ENCODE peak calls at places on chromosome 3, in five cellular contexts. One of them, this sample, is unnamed.

GRCh38 chr3:124235446-124235845 is 243.5 kb upstream of the ROPN1 start:
- DNase-seq in heart left ventricle: no peak
- DNase-seq in Panc1: no peak
- DNase-seq in breast epithelium: no peak
- DNase-seq in cardiac muscle cell: no peak
- DNase-seq in this sample: no peak

GRCh38 chr3:194687638-194688206 is 2.0 kb downstream of the FAM43A start:
- DNase-seq in breast epithelium: no peak
- DNase-seq in Panc1: no peak
- DNase-seq in heart left ventricle: peak; percentile 86
- DNase-seq in cardiac muscle cell: peak; percentile 86
- DNase-seq in this sample: peak; percentile 82

GRCh38 chr3:125055165-125055912 is 458 bp downstream of the HEG1 start:
- DNase-seq in cardiac muscle cell: no peak
- DNase-seq in breast epithelium: no peak
- DNase-seq in Panc1: no peak
- DNase-seq in heart left ventricle: peak; percentile 76
- DNase-seq in this sample: no peak

GRCh38 chr3:15102256-15102655 is 3.3 kb upstream of the RBSN start:
- DNase-seq in heart left ventricle: peak; percentile 86
- DNase-seq in Panc1: no peak
- DNase-seq in breast epithelium: peak; percentile 66
- DNase-seq in cardiac muscle cell: no peak
- DNase-seq in this sample: peak; percentile 71

GRCh38 chr3:192920406-192920805 is 2.8 kb upstream of the MB21D2 start:
- DNase-seq in heart left ventricle: no peak
- DNase-seq in cardiac muscle cell: peak; percentile 49
- DNase-seq in breast epithelium: no peak
- DNase-seq in Panc1: no peak
- DNase-seq in this sample: no peak

GRCh38 chr3:50168388-50168787 is 13.3 kb downstream of the SEMA3F start:
- DNase-seq in cardiac muscle cell: no peak
- DNase-seq in Panc1: no peak
- DNase-seq in breast epithelium: no peak
- DNase-seq in heart left ventricle: no peak
- DNase-seq in this sample: no peak

GRCh38 chr3:99330924-99331532 is 307.4 kb upstream of the COL8A1 start:
- DNase-seq in Panc1: no peak
- DNase-seq in cardiac muscle cell: no peak
- DNase-seq in breast epithelium: no peak
- DNase-seq in heart left ventricle: no peak
- DNase-seq in this sample: no peak

GRCh38 chr3:120350431-120350941 is 1.3 kb upstream of the LRRC58 start:
- DNase-seq in breast epithelium: no peak
- DNase-seq in cardiac muscle cell: no peak
- DNase-seq in heart left ventricle: no peak
- DNase-seq in Panc1: no peak
- DNase-seq in this sample: peak; percentile 62

GRCh38 chr3:63968612-63969350 is 54.5 kb downstream of the PSMD6 start:
- DNase-seq in Panc1: no peak
- DNase-seq in cardiac muscle cell: no peak
- DNase-seq in heart left ventricle: no peak
- DNase-seq in breast epithelium: no peak
- DNase-seq in this sample: no peak

GRCh38 chr3:150790621-150791020 is 27.7 kb upstream of the SIAH2 start:
- DNase-seq in heart left ventricle: no peak
- DNase-seq in breast epithelium: no peak
- DNase-seq in cardiac muscle cell: no peak
- DNase-seq in Panc1: no peak
- DNase-seq in this sample: no peak

GRCh38 chr3:117751691-117752090 is 1042.1 kb downstream of the TUSC7 start:
- DNase-seq in Panc1: no peak
- DNase-seq in heart left ventricle: no peak
- DNase-seq in breast epithelium: no peak
- DNase-seq in cardiac muscle cell: no peak
- DNase-seq in this sample: no peak

GRCh38 chr3:197533396-197534347 is 22.1 kb downstream of the BDH1 start:
- DNase-seq in cardiac muscle cell: no peak
- DNase-seq in breast epithelium: no peak
- DNase-seq in Panc1: no peak
- DNase-seq in heart left ventricle: no peak
- DNase-seq in this sample: no peak

GRCh38 chr3:153209596-153209995 is 47.6 kb downstream of the RAP2B start:
- DNase-seq in breast epithelium: no peak
- DNase-seq in Panc1: no peak
- DNase-seq in cardiac muscle cell: no peak
- DNase-seq in heart left ventricle: no peak
- DNase-seq in this sample: no peak

DNA sequence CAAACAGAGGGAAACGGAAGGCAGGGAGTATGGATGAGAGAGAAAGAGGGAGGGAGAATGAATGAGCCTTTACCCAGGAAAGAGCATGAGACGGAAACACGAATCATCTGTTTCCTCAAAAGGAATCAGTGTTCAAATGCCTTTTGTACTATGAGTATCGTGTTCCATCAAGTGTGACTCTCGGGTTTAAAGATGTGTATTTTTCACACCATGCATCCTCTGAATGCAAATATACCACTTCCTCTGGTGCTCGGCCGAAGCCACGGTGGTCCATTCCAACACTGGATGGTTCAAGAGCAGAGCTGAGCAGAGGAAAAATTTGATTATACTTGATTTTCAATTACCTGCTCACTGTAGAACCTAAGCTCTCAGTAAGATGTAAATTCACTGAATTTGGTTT is 505.1 kb downstream of the MECOM start:
- DNase-seq in cardiac muscle cell: no peak
- DNase-seq in heart left ventricle: no peak
- DNase-seq in breast epithelium: no peak
- DNase-seq in Panc1: no peak
- DNase-seq in this sample: no peak
- H3K4me3 ChIP-seq in cardiac muscle cell: no peak overlapping the region
- H3K4me3 ChIP-seq in heart left ventricle: no peak overlapping the region
- H3K4me3 ChIP-seq in breast epithelium: no peak overlapping the region
- H3K4me3 ChIP-seq in Panc1: no peak overlapping the region
- H3K4me3 ChIP-seq in this sample: no peak overlapping the region

GRCh38 chr3:176513604-176514003 is 683.7 kb downstream of the TBL1XR1 start:
- DNase-seq in Panc1: no peak
- DNase-seq in breast epithelium: no peak
- DNase-seq in heart left ventricle: no peak
- DNase-seq in cardiac muscle cell: peak; percentile 3
- DNase-seq in this sample: no peak
- H3K9me3 ChIP-seq in Panc1: no peaks in the 10 kb centered on the region
- H3K9me3 ChIP-seq in breast epithelium: peaks cover 62% of the 10 kb centered on the region
- H3K9me3 ChIP-seq in heart left ventricle: no peaks in the 10 kb centered on the region
- H3K9me3 ChIP-seq in cardiac muscle cell: no peaks in the 10 kb centered on the region
- H3K9me3 ChIP-seq in this sample: no peaks in the 10 kb centered on the region

DNA sequence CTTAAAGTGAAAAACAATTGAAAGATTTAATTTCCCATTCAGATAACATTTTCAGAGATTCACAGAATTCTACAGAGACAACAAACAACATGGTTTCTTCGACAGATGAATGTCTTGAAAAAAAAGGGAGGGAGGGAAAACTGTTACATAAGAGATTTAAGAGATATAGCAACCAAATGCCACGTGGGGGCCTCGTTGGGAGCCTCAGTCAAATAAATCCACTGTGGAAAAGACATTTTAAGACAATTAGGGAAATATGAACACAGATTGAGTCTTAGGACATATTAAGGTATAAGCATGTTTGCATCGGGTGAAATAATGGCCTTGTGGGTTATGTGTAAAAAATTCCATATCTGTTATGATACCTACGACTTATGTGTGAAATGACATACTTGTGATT is 5.0 kb upstream of the PRRT3 start:
- DNase-seq in heart left ventricle: no peak
- DNase-seq in Panc1: no peak
- DNase-seq in breast epithelium: no peak
- DNase-seq in cardiac muscle cell: no peak
- DNase-seq in this sample: no peak
- H3K27ac ChIP-seq in heart left ventricle: no peak overlapping the region
- H3K27ac ChIP-seq in Panc1: no peak overlapping the region
- H3K27ac ChIP-seq in breast epithelium: no peak overlapping the region
- H3K27ac ChIP-seq in cardiac muscle cell: no peak overlapping the region
- H3K27ac ChIP-seq in this sample: no peak overlapping the region

GRCh38 chr3:4753073-4753691 is 226.1 kb upstream of the BHLHE40 start:
- DNase-seq in cardiac muscle cell: no peak
- DNase-seq in breast epithelium: no peak
- DNase-seq in Panc1: no peak
- DNase-seq in heart left ventricle: no peak
- DNase-seq in this sample: no peak

GRCh38 chr3:4756060-4756775 is 223.0 kb upstream of the BHLHE40 start:
- DNase-seq in breast epithelium: no peak
- DNase-seq in heart left ventricle: no peak
- DNase-seq in cardiac muscle cell: no peak
- DNase-seq in Panc1: no peak
- DNase-seq in this sample: no peak

GRCh38 chr3:4752201-4753072 is 226.8 kb upstream of the BHLHE40 start:
- DNase-seq in breast epithelium: no peak
- DNase-seq in heart left ventricle: no peak
- DNase-seq in Panc1: no peak
- DNase-seq in cardiac muscle cell: peak; percentile 18
- DNase-seq in this sample: no peak

GRCh38 chr3:4755566-4755965 is 223.7 kb upstream of the BHLHE40 start:
- DNase-seq in Panc1: no peak
- DNase-seq in breast epithelium: no peak
- DNase-seq in cardiac muscle cell: no peak
- DNase-seq in heart left ventricle: no peak
- DNase-seq in this sample: no peak

DNA sequence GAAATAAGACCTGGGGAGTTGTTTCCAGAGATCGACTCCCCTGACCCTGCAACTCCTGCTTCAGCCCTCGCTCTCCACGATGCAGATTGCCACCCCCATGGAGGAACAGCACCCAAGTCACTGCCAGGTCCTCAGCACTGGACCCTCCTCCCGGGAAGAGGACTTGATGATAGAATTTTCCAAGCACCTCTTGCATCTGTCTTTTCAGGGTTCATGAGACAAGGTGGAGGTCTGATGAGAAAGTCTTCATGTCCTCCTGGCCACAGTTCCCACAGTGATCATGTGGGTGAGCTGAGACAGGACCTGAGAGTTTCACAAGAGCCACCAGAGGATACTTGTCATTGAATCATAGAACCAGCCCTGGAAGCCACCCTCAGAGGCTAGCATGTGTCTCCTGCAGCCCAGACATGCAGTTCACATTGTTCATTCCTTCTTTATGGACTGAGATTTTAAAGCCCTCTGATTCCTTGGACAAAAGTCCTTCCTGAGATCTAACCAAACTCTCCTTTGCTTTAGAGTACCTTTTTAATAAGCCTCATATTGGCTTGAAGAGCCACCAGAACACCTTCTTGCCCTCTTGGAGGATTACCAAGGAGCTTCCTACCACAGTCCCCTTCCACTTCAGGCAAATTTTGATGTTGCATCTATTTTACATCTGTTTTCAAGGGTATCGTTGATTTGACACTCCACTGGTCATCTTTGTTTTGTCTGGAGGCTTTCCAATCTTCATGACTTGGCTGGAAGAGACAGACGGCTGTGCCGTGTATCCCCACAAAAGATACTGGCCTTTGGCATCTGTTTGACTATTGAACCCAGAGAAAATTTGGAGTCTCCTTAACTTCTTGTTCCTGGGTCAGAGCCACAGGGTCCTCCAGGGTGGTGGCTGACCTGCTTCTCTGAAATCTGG is 224.8 kb upstream of the BHLHE40 start:
- DNase-seq in breast epithelium: no peak
- DNase-seq in heart left ventricle: no peak
- DNase-seq in Panc1: no peak
- DNase-seq in cardiac muscle cell: no peak
- DNase-seq in this sample: no peak
- H3K4me3 ChIP-seq in breast epithelium: no peak overlapping the region
- H3K4me3 ChIP-seq in heart left ventricle: no peak overlapping the region
- H3K4me3 ChIP-seq in Panc1: no peak overlapping the region
- H3K4me3 ChIP-seq in cardiac muscle cell: no peak overlapping the region
- H3K4me3 ChIP-seq in this sample: no peak overlapping the region

GRCh38 chr3:623914-624545 is 427.5 kb downstream of the CHL1 start:
- DNase-seq in Panc1: no peak
- DNase-seq in heart left ventricle: no peak
- DNase-seq in breast epithelium: no peak
- DNase-seq in cardiac muscle cell: no peak
- DNase-seq in this sample: no peak

GRCh38 chr3:621714-622113 is 425.2 kb downstream of the CHL1 start:
- DNase-seq in breast epithelium: no peak
- DNase-seq in cardiac muscle cell: no peak
- DNase-seq in heart left ventricle: no peak
- DNase-seq in Panc1: no peak
- DNase-seq in this sample: no peak

DNA sequence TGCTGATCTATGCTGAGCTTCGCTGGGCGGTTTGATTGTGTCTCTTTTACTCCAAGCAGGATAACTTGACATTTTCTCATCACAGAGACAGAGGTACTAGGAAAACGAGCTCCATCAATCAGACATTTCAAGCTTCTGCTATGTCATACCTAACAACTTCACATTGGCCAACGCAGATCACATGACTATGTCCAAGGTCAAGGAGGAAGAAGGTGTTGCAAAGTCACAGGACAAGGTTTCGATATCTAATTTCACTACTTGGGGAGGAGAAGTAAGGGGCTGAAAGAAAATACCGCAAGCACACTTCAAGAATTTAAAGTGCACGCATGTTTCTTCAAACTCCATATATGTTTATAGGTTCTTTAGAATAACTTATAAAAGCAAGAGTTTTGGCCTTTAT is 425.8 kb downstream of the CHL1 start:
- DNase-seq in breast epithelium: no peak
- DNase-seq in heart left ventricle: no peak
- DNase-seq in cardiac muscle cell: no peak
- DNase-seq in Panc1: no peak
- DNase-seq in this sample: no peak
- H3K9me3 ChIP-seq in breast epithelium: no peaks in the 10 kb centered on the region
- H3K9me3 ChIP-seq in heart left ventricle: no peaks in the 10 kb centered on the region
- H3K9me3 ChIP-seq in cardiac muscle cell: no peaks in the 10 kb centered on the region
- H3K9me3 ChIP-seq in Panc1: no peaks in the 10 kb centered on the region
- H3K9me3 ChIP-seq in this sample: no peaks in the 10 kb centered on the region

GRCh38 chr3:59994720-59995304 is 945.0 kb upstream of the CFAP20DC start:
- DNase-seq in heart left ventricle: no peak
- DNase-seq in cardiac muscle cell: no peak
- DNase-seq in breast epithelium: no peak
- DNase-seq in Panc1: no peak
- DNase-seq in this sample: no peak
- H3K27ac ChIP-seq in heart left ventricle: no peak overlapping the region
- H3K27ac ChIP-seq in cardiac muscle cell: no peak overlapping the region
- H3K27ac ChIP-seq in breast epithelium: no peak overlapping the region
- H3K27ac ChIP-seq in Panc1: no peak overlapping the region
- H3K27ac ChIP-seq in this sample: no peak overlapping the region